ENCODE peak calls at places on chromosomes 1 and 21, in eight cellular contexts. One of them, this sample, is unnamed.

GRCh38 chr1:63497577-63497976 is 25.4 kb downstream of the ITGB3BP start:
- DNase-seq in bronchial epithelial cell: no peak
- DNase-seq in endodermal cell: no peak
- DNase-seq in Karpas-422: no peak
- DNase-seq in esophagus squamous epithelium: no peak
- DNase-seq in lower lobe of right lung: no peak
- DNase-seq in GM23338: no peak
- DNase-seq in CD8-positive, alpha-beta T cell: no peak
- DNase-seq in this sample: no peak

GRCh38 chr1:2455757-2456156 is 20.3 kb upstream of the PLCH2 start:
- DNase-seq in bronchial epithelial cell: peak; percentile 13
- DNase-seq in endodermal cell: no peak
- DNase-seq in Karpas-422: no peak
- DNase-seq in esophagus squamous epithelium: no peak
- DNase-seq in lower lobe of right lung: no peak
- DNase-seq in GM23338: no peak
- DNase-seq in CD8-positive, alpha-beta T cell: no peak
- DNase-seq in this sample: no peak

GRCh38 chr1:17120962-17121837 is 1.9 kb upstream of the PADI2 start:
- DNase-seq in bronchial epithelial cell: no peak
- DNase-seq in endodermal cell: no peak
- DNase-seq in Karpas-422: no peak
- DNase-seq in esophagus squamous epithelium: no peak
- DNase-seq in lower lobe of right lung: no peak
- DNase-seq in GM23338: peak; percentile 40
- DNase-seq in CD8-positive, alpha-beta T cell: no peak
- DNase-seq in this sample: no peak

GRCh38 chr1:54972436-54972835 is 8.0 kb upstream of the TMEM61 start:
- DNase-seq in bronchial epithelial cell: no peak
- DNase-seq in endodermal cell: peak; percentile 37
- DNase-seq in Karpas-422: no peak
- DNase-seq in esophagus squamous epithelium: no peak
- DNase-seq in lower lobe of right lung: no peak
- DNase-seq in GM23338: no peak
- DNase-seq in CD8-positive, alpha-beta T cell: no peak
- DNase-seq in this sample: no peak

GRCh38 chr1:212970085-212970484 is 19.7 kb downstream of the VASH2 start:
- DNase-seq in bronchial epithelial cell: no peak
- DNase-seq in endodermal cell: no peak
- DNase-seq in Karpas-422: no peak
- DNase-seq in esophagus squamous epithelium: no peak
- DNase-seq in lower lobe of right lung: no peak
- DNase-seq in GM23338: no peak
- DNase-seq in CD8-positive, alpha-beta T cell: no peak
- DNase-seq in this sample: no peak

GRCh38 chr1:233360525-233361094 is 33.1 kb downstream of the MAP3K21 start:
- DNase-seq in bronchial epithelial cell: no peak
- DNase-seq in endodermal cell: no peak
- DNase-seq in Karpas-422: no peak
- DNase-seq in esophagus squamous epithelium: no peak
- DNase-seq in lower lobe of right lung: no peak
- DNase-seq in GM23338: no peak
- DNase-seq in CD8-positive, alpha-beta T cell: no peak
- DNase-seq in this sample: no peak

GRCh38 chr1:185745165-185745564 is 11.0 kb downstream of the HMCN1 start:
- DNase-seq in bronchial epithelial cell: no peak
- DNase-seq in endodermal cell: no peak
- DNase-seq in Karpas-422: no peak
- DNase-seq in esophagus squamous epithelium: no peak
- DNase-seq in lower lobe of right lung: no peak
- DNase-seq in GM23338: no peak
- DNase-seq in CD8-positive, alpha-beta T cell: no peak
- DNase-seq in this sample: no peak

GRCh38 chr1:40755052-40755451 is 28.5 kb upstream of the KCNQ4 start:
- DNase-seq in bronchial epithelial cell: peak; percentile 20
- DNase-seq in endodermal cell: no peak
- DNase-seq in Karpas-422: no peak
- DNase-seq in esophagus squamous epithelium: no peak
- DNase-seq in lower lobe of right lung: no peak
- DNase-seq in GM23338: no peak
- DNase-seq in CD8-positive, alpha-beta T cell: no peak
- DNase-seq in this sample: no peak

GRCh38 chr1:217535601-217536377 is 95.1 kb downstream of the GPATCH2 start:
- DNase-seq in bronchial epithelial cell: peak; percentile 67
- DNase-seq in endodermal cell: no peak
- DNase-seq in Karpas-422: no peak
- DNase-seq in esophagus squamous epithelium: no peak
- DNase-seq in lower lobe of right lung: no peak
- DNase-seq in GM23338: no peak
- DNase-seq in CD8-positive, alpha-beta T cell: no peak
- DNase-seq in this sample: no peak

GRCh38 chr1:1121611-1122077 is 5.8 kb upstream of the C1orf159 start:
- DNase-seq in bronchial epithelial cell: no peak
- DNase-seq in endodermal cell: no peak
- DNase-seq in Karpas-422: no peak
- DNase-seq in esophagus squamous epithelium: no peak
- DNase-seq in lower lobe of right lung: no peak
- DNase-seq in GM23338: no peak
- DNase-seq in CD8-positive, alpha-beta T cell: no peak
- DNase-seq in this sample: no peak

GRCh38 chr1:110106013-110106941 is 6.0 kb upstream of the UBL4B start:
- DNase-seq in bronchial epithelial cell: peak; percentile 58
- DNase-seq in endodermal cell: peak; percentile 94
- DNase-seq in Karpas-422: peak; percentile 85
- DNase-seq in esophagus squamous epithelium: no peak
- DNase-seq in lower lobe of right lung: peak; percentile 69
- DNase-seq in GM23338: peak; percentile 85
- DNase-seq in CD8-positive, alpha-beta T cell: peak; percentile 25
- DNase-seq in this sample: peak; percentile 70

GRCh38 chr21:15004721-15005370 is 60.0 kb downstream of the NRIP1 start:
- DNase-seq in bronchial epithelial cell: peak; percentile 22
- DNase-seq in endodermal cell: no peak
- DNase-seq in Karpas-422: no peak
- DNase-seq in esophagus squamous epithelium: no peak
- DNase-seq in lower lobe of right lung: no peak
- DNase-seq in GM23338: peak; percentile 16
- DNase-seq in CD8-positive, alpha-beta T cell: no peak
- DNase-seq in this sample: no peak

GRCh38 chr21:15007716-15008296 is 57.0 kb downstream of the NRIP1 start:
- DNase-seq in bronchial epithelial cell: no peak
- DNase-seq in endodermal cell: no peak
- DNase-seq in Karpas-422: no peak
- DNase-seq in esophagus squamous epithelium: no peak
- DNase-seq in lower lobe of right lung: no peak
- DNase-seq in GM23338: no peak
- DNase-seq in CD8-positive, alpha-beta T cell: no peak
- DNase-seq in this sample: no peak

GRCh38 chr21:15003463-15004135 is 61.2 kb downstream of the NRIP1 start:
- DNase-seq in bronchial epithelial cell: no peak
- DNase-seq in endodermal cell: peak; percentile 61
- DNase-seq in Karpas-422: no peak
- DNase-seq in esophagus squamous epithelium: no peak
- DNase-seq in lower lobe of right lung: no peak
- DNase-seq in GM23338: peak; percentile 47
- DNase-seq in CD8-positive, alpha-beta T cell: no peak
- DNase-seq in this sample: no peak

GRCh38 chr21:15006594-15007230 is 58.1 kb downstream of the NRIP1 start:
- DNase-seq in bronchial epithelial cell: no peak
- DNase-seq in endodermal cell: no peak
- DNase-seq in Karpas-422: no peak
- DNase-seq in esophagus squamous epithelium: no peak
- DNase-seq in lower lobe of right lung: no peak
- DNase-seq in GM23338: no peak
- DNase-seq in CD8-positive, alpha-beta T cell: no peak
- DNase-seq in this sample: no peak

DNA sequence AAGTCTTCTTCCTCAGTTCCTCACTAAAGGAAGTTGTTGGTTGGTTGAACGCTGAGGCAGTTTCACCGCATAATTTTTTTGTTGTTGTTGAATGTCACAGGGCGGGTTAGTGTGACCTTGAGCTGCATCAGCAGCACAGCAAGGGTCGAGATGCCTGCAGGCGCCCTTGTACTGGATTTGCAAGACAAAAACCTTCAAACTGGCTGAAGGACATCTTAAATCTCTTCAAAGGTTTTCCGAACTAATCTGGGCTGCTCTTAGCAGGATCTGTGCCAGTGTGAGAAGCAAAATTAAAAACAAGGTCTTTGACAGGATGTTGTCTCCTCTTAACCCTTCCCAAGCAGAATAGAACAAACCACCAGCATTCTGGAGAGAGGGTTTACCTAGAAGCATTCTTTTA is 59.4 kb downstream of the NRIP1 start:
- DNase-seq in bronchial epithelial cell: no peak
- DNase-seq in endodermal cell: peak; percentile 87
- DNase-seq in Karpas-422: no peak
- DNase-seq in esophagus squamous epithelium: no peak
- DNase-seq in lower lobe of right lung: no peak
- DNase-seq in GM23338: peak; percentile 88
- DNase-seq in CD8-positive, alpha-beta T cell: peak; percentile 11
- DNase-seq in this sample: no peak
- H3K4me3 ChIP-seq in bronchial epithelial cell: no peak overlapping the region
- H3K4me3 ChIP-seq in endodermal cell: no peak overlapping the region
- H3K4me3 ChIP-seq in Karpas-422: no peak overlapping the region
- H3K4me3 ChIP-seq in esophagus squamous epithelium: no peak overlapping the region
- H3K4me3 ChIP-seq in lower lobe of right lung: no peak overlapping the region
- H3K4me3 ChIP-seq in GM23338: no peak overlapping the region
- H3K4me3 ChIP-seq in CD8-positive, alpha-beta T cell: peak overlapping the region; percentile 11
- H3K4me3 ChIP-seq in this sample: no peak overlapping the region

DNA sequence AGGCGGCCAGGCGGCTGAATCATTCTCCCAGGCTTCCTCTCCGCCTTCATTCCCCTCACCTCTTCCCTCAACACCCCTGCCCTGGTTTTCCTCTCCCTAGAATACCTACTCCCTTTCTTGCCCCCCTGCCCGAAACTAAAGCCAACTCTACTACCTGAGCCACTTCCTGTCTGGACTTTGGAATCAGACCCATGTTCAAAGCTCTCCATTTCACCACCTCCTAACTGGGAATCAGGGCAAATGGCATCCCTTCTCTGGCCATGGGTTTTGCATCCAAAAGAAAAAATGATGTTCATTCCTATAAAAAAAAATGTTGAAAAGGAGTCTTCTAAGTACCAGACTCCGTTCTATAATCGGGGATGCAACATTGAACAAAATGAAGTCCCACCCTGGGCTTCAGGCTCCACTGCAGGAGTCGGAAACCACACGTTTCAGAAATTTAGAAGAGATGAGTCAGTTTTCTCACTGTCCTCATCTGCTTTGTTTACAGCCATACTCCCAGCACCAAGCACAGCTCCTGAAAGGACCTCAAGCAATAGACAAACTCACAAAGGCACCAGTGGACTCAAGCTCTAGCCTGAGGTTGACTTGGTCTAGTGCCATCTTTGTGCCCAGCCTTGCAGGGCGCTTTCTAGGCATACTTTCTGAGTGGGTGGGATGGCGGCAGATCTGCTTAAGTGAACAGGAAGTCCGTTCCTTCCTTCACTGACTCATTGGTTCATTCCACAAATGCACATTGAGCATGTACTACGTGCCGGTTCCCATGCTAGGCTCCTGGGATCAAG is 176.2 kb downstream of the IGSF21 start:
- DNase-seq in bronchial epithelial cell: no peak
- DNase-seq in endodermal cell: peak; percentile 87
- DNase-seq in Karpas-422: no peak
- DNase-seq in esophagus squamous epithelium: no peak
- DNase-seq in lower lobe of right lung: no peak
- DNase-seq in GM23338: no peak
- DNase-seq in CD8-positive, alpha-beta T cell: no peak
- DNase-seq in this sample: no peak
- H3K4me3 ChIP-seq in bronchial epithelial cell: no peak overlapping the region
- H3K4me3 ChIP-seq in endodermal cell: no peak overlapping the region
- H3K4me3 ChIP-seq in Karpas-422: no peak overlapping the region
- H3K4me3 ChIP-seq in esophagus squamous epithelium: no peak overlapping the region
- H3K4me3 ChIP-seq in lower lobe of right lung: no peak overlapping the region
- H3K4me3 ChIP-seq in GM23338: no peak overlapping the region
- H3K4me3 ChIP-seq in CD8-positive, alpha-beta T cell: no peak overlapping the region
- H3K4me3 ChIP-seq in this sample: no peak overlapping the region

DNA sequence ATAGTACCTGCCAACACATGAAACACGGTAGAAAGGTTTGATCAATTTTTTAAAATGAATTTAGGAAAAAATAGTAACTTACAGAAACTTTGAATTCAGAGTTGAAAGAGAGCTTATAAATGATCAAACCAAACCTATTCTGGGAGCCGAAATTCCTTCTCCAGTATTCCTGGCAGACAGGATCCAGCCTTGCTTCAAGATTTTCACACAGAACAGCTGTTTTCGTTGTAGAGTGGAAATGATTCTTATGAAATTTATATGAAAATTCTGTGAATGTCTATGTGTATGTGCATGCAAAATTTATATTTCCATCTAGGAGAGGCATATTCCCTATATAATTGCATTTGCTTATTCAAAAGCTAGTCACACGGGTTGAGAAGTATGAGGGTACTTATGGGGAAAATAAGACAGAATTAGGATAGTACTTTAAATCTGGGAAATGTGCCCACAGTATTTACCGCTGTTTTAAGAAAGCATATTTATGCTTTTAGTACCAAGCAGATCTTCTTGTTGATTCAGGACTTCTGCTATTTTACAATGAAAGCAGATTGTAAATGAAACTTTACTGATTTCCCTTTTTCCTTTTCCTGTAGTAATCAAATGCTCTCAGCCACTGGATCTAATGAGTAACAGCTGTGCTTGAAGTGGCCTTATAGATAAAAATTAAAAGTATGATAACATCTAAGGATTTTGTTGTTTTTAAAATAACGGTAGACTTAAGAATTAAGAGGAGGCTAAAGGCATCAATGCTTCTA is 30.4 kb downstream of the PRRX1 start:
- DNase-seq in bronchial epithelial cell: no peak
- DNase-seq in endodermal cell: no peak
- DNase-seq in Karpas-422: no peak
- DNase-seq in esophagus squamous epithelium: no peak
- DNase-seq in lower lobe of right lung: no peak
- DNase-seq in GM23338: no peak
- DNase-seq in CD8-positive, alpha-beta T cell: no peak
- DNase-seq in this sample: no peak
- H3K4me3 ChIP-seq in bronchial epithelial cell: no peak overlapping the region
- H3K4me3 ChIP-seq in endodermal cell: no peak overlapping the region
- H3K4me3 ChIP-seq in Karpas-422: no peak overlapping the region
- H3K4me3 ChIP-seq in esophagus squamous epithelium: no peak overlapping the region
- H3K4me3 ChIP-seq in lower lobe of right lung: no peak overlapping the region
- H3K4me3 ChIP-seq in GM23338: no peak overlapping the region
- H3K4me3 ChIP-seq in CD8-positive, alpha-beta T cell: no peak overlapping the region
- H3K4me3 ChIP-seq in this sample: no peak overlapping the region

GRCh38 chr1:166924829-166925541 is 48.9 kb upstream of the TADA1 start:
- DNase-seq in bronchial epithelial cell: no peak
- DNase-seq in endodermal cell: no peak
- DNase-seq in Karpas-422: peak; percentile 70
- DNase-seq in esophagus squamous epithelium: no peak
- DNase-seq in lower lobe of right lung: no peak
- DNase-seq in GM23338: no peak
- DNase-seq in CD8-positive, alpha-beta T cell: no peak
- DNase-seq in this sample: no peak

GRCh38 chr1:166927701-166928100 is 47.6 kb downstream of the ILDR2 start:
- DNase-seq in bronchial epithelial cell: no peak
- DNase-seq in endodermal cell: no peak
- DNase-seq in Karpas-422: no peak
- DNase-seq in esophagus squamous epithelium: no peak
- DNase-seq in lower lobe of right lung: no peak
- DNase-seq in GM23338: no peak
- DNase-seq in CD8-positive, alpha-beta T cell: no peak
- DNase-seq in this sample: no peak

GRCh38 chr1:166920561-166921475 is 44.8 kb upstream of the TADA1 start:
- DNase-seq in bronchial epithelial cell: no peak
- DNase-seq in endodermal cell: peak; percentile 86
- DNase-seq in Karpas-422: no peak
- DNase-seq in esophagus squamous epithelium: no peak
- DNase-seq in lower lobe of right lung: no peak
- DNase-seq in GM23338: peak; percentile 79
- DNase-seq in CD8-positive, alpha-beta T cell: no peak
- DNase-seq in this sample: no peak

GRCh38 chr1:166925791-166926483 is 49.4 kb downstream of the ILDR2 start:
- DNase-seq in bronchial epithelial cell: peak; percentile 11
- DNase-seq in endodermal cell: no peak
- DNase-seq in Karpas-422: no peak
- DNase-seq in esophagus squamous epithelium: no peak
- DNase-seq in lower lobe of right lung: no peak
- DNase-seq in GM23338: peak; percentile 72
- DNase-seq in CD8-positive, alpha-beta T cell: no peak
- DNase-seq in this sample: peak; percentile 89
- H3K4me3 ChIP-seq in bronchial epithelial cell: no peak overlapping the region
- H3K4me3 ChIP-seq in endodermal cell: peak overlapping the region; percentile 12
- H3K4me3 ChIP-seq in Karpas-422: no peak overlapping the region
- H3K4me3 ChIP-seq in esophagus squamous epithelium: no peak overlapping the region
- H3K4me3 ChIP-seq in lower lobe of right lung: no peak overlapping the region
- H3K4me3 ChIP-seq in GM23338: no peak overlapping the region
- H3K4me3 ChIP-seq in CD8-positive, alpha-beta T cell: no peak overlapping the region
- H3K4me3 ChIP-seq in this sample: no peak overlapping the region